ENCODE peak calls at places on chromosomes 13 and 19, in four cellular contexts. N is HCT116, V is K562, G is GM12878. J is an unnamed sample.

GRCh38 chr13:113592571-113592970 is 8.0 kb downstream of the TFDP1 start:
- DNase-seq in N (no peak), V (no peak), G (no peak), J (no peak)

GRCh38 chr13:114027046-114027760 is 53.3 kb upstream of the C13orf46 start:
- DNase-seq in N (no peak), V (no peak), G (no peak), J (no peak)

GRCh38 chr19:16380314-16380695 is 55.7 kb downstream of the KLF2 start:
- DNase-seq in N (no peak), V (no peak), G (no peak), J (no peak)

GRCh38 chr19:47487551-47488515 is 3.8 kb upstream of the KPTN start:
- DNase-seq in N (no peak), V (no peak), G (no peak), J (no peak)

GRCh38 chr13:49975826-49976225 is 21.0 kb upstream of the TRIM13 start:
- DNase-seq in N (no peak), V (no peak), G (no peak), J (no peak)

GRCh38 chr19:45764947-45765346 is 4.1 kb downstream of the SIX5 start:
- DNase-seq in N (no peak), V (no peak), G (no peak), J (no peak)

GRCh38 chr19:45935267-45935666 is 20.7 kb upstream of the NANOS2 start:
- DNase-seq in N (no peak), V (no peak), G (no peak), J (no peak)

GRCh38 chr19:41714598-41714997 is 6.2 kb downstream of the CEACAM5 start:
- DNase-seq in N (no peak), V (no peak), G (no peak), J (no peak)

GRCh38 chr13:33110713-33111413 is 94.6 kb downstream of the KL start:
- DNase-seq in N (no peak), V (no peak), G (no peak), J (no peak)

GRCh38 chr19:42111384-42111783 is 20.9 kb downstream of the POU2F2 start:
- DNase-seq in N (no peak), V (no peak), G (no peak), J (no peak)

GRCh38 chr19:35742121-35742724 is at the start of gene IGFLR1:
- DNase-seq in N (no peak), V (no peak), G (peak), J (no peak)

GRCh38 chr13:77415253-77416127 is 88.6 kb upstream of the MYCBP2 start:
- DNase-seq in N (no peak), V (no peak), G (peak), J (no peak)

GRCh38 chr13:81017525-81018152 is 676.7 kb upstream of the SPRY2 start:
- DNase-seq in N (peak), V (peak), G (no peak), J (peak)

GRCh38 chr13:31538067-31539042 is 201.0 kb upstream of the RXFP2 start:
- DNase-seq in N (peak), V (peak), G (no peak), J (peak)

GRCh38 chr13:32904271-32904670 is 112.0 kb upstream of the KL start:
- DNase-seq in N (no peak), V (no peak), G (no peak), J (no peak)

GRCh38 chr19:4396949-4397783 is 3.2 kb downstream of the SH3GL1 start:
- DNase-seq in N (no peak), V (no peak), G (no peak), J (no peak)

GRCh38 chr13:29619995-29620394 is 24.5 kb upstream of the SLC7A1 start:
- DNase-seq in N (no peak), V (no peak), G (no peak), J (no peak)

GRCh38 chr19:37947778-37948177 is 40.8 kb downstream of the SIPA1L3 start:
- DNase-seq in N (no peak), V (no peak), G (no peak), J (no peak)

GRCh38 chr13:93224545-93224944 is 2.1 kb upstream of the GPC6 start:
- DNase-seq in N (no peak), V (no peak), G (no peak), J (peak)

GRCh38 chr13:79398915-79399314 is 7.1 kb downstream of the RBM26 start:
- DNase-seq in N (no peak), V (peak), G (no peak), J (no peak)

GRCh38 chr13:47831265-47831664 is 169.8 kb downstream of the SUCLA2 start:
- DNase-seq in N (no peak), V (no peak), G (no peak), J (peak)

GRCh38 chr19:31979949-31980670 is 365.3 kb upstream of the ZNF507 start:
- DNase-seq in N (no peak), V (no peak), G (no peak), J (no peak)

GRCh38 chr19:13160557-13160956 is 10.3 kb downstream of the IER2 start:
- DNase-seq in N (no peak), V (no peak), G (no peak), J (no peak)

GRCh38 chr19:15175609-15176008 is 25.2 kb downstream of the NOTCH3 start:
- DNase-seq in N (no peak), V (no peak), G (no peak), J (no peak)

GRCh38 chr19:46497773-46498172 is 2.1 kb upstream of the PNMA8B start:
- DNase-seq in N (no peak), V (no peak), G (no peak), J (no peak)

GRCh38 chr19:18895038-18895827 is 725 bp downstream of the CERS1 start:
- DNase-seq in N (peak), V (peak), G (no peak), J (peak)

GRCh38 chr13:59915252-59915651 is 248.5 kb downstream of the DIAPH3 start:
- DNase-seq in N (no peak), V (no peak), G (no peak), J (no peak)

GRCh38 chr19:14404322-14404721 is 14.8 kb downstream of the DDX39A start:
- DNase-seq in N (no peak), V (no peak), G (no peak), J (no peak)

GRCh38 chr19:53328967-53329366 is 4.6 kb upstream of the ZNF845 start:
- DNase-seq in N (no peak), V (no peak), G (no peak), J (no peak)

GRCh38 chr13:40388617-40389016 is 277.8 kb downstream of the FOXO1 start:
- DNase-seq in N (no peak), V (no peak), G (peak), J (no peak)

GRCh38 chr19:32744555-32745325 is 25.2 kb downstream of the TDRD12 start:
- DNase-seq in N (no peak), V (no peak), G (no peak), J (no peak)

GRCh38 chr13:30463820-30464495 is 1.8 kb downstream of the HMGB1 start:
- DNase-seq in N (no peak), V (peak), G (no peak), J (peak)

GRCh38 chr13:70162141-70162540 is 53.9 kb upstream of the KLHL1 start:
- DNase-seq in N (no peak), V (no peak), G (no peak), J (no peak)
- H2AFZ ChIP-seq in N (no peak), V (no peak), G (no peak), J (no peak)

GRCh38 chr19:39428309-39429112 is 7.2 kb downstream of the RPS16 start:
- DNase-seq in N (no peak), V (no peak), G (no peak), J (peak)
- TF ChIP-seq REST in N (no peak), V (no peak), G (no peak), J (no peak)

DNA sequence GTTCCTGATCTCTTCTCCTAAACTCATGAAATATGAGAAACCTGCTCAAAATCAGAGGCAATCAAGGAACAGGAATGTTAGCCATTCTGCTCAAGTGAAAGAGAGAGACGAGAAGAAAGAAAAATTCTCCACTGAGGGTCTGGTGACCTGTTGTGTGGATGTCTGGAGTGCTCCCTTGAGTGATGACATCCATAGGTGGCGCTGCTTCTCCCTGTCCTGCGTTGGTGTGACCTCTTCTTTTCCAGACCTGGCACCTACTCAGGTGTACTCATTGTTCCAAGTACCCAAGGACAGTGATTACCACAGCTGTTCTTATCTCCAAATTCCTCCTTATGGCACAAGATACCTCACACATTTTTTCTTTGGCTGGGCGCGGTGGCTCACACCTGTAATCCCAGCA is 4.0 kb downstream of the ZNF223 start:
- DNase-seq in N (no peak), V (peak), G (no peak), J (no peak)
- TF ChIP-seq SP1 in N (no peak), V (no peak), G (no peak), J (no peak)

GRCh38 chr13:105328212-105328611 is 1207.2 kb downstream of the EFNB2 start:
- DNase-seq in N (no peak), V (no peak), G (no peak), J (no peak)

GRCh38 chr13:105334211-105334610 is 1201.3 kb downstream of the EFNB2 start:
- DNase-seq in N (no peak), V (no peak), G (no peak), J (no peak)

GRCh38 chr13:105327727-105328126 is 1207.7 kb downstream of the EFNB2 start:
- DNase-seq in N (no peak), V (no peak), G (no peak), J (no peak)

GRCh38 chr13:105333416-105333815 is 1202.0 kb downstream of the EFNB2 start:
- DNase-seq in N (no peak), V (no peak), G (no peak), J (no peak)

GRCh38 chr13:105329359-105329758 is 1206.1 kb downstream of the EFNB2 start:
- DNase-seq in N (no peak), V (no peak), G (no peak), J (no peak)
- H2AFZ ChIP-seq in N (no peak), V (no peak), G (no peak), J (no peak)

GRCh38 chr13:42272115-42272756 is at the start of gene AKAP11:
- DNase-seq in N (no peak), V (peak), G (no peak), J (peak)

GRCh38 chr13:42270857-42271215 is 1.1 kb upstream of the AKAP11 start:
- DNase-seq in N (no peak), V (no peak), G (no peak), J (no peak)

GRCh38 chr13:42270160-42270856 is 1.6 kb upstream of the AKAP11 start:
- DNase-seq in N (no peak), V (no peak), G (no peak), J (no peak)

GRCh38 chr13:42272776-42273175 is 824 bp downstream of the AKAP11 start:
- DNase-seq in N (no peak), V (no peak), G (no peak), J (no peak)

DNA sequence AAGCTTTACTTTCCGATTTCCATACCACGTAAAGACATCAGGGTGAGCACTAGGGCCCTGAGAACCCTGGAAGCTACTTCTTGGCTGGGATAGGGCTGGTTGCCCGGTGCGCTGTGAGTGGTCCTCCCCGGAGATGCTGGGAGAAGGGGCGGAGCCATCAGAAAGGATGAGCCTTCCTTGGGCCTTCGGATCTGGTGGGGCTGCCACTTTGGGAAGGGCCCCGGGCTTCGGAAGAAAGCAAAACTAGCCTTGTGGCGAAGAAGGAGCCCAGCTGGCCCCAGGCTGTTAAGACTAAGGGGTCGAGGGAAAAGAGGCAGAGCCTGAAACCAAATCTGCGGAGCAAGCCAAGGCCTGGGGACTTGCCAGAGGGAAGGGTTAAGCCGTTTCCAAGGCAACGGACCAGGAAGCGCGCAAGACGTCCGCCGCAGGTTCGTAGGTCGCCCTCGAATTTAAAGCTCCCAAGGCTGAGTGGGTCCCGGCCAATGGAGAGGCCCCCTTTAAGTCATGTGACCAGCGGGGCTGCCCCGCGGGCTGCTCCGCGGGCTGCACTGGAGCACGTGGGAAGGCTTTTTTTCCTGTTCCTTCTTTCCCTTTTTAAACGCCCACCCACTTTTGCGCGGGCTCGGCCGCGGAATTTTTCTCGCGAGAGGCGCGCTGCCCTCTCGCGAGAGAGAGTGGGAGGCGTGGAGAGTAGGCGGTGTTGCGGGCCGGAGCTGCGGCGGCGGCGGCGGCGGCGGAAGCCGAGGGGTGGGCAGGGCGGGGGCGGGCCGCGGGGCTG is 426 bp upstream of the AKAP11 start:
- DNase-seq in N (peak), V (peak), G (peak), J (peak)
- TF ChIP-seq REST in N (no peak), V (no peak), G (no peak), J (no peak)

GRCh38 chr13:99342723-99343315 is 35.6 kb upstream of the GPR183 start:
- DNase-seq in N (no peak), V (no peak), G (no peak), J (no peak)
- TF ChIP-seq SP1 in N (no peak), V (no peak), G (no peak), J (no peak)

GRCh38 chr19:6500837-6501739 is 1.0 kb downstream of the TUBB4A start:
- DNase-seq in N (no peak), V (no peak), G (no peak), J (no peak)

GRCh38 chr19:6498294-6499036 is 3.6 kb downstream of the TUBB4A start:
- DNase-seq in N (no peak), V (no peak), G (no peak), J (no peak)

GRCh38 chr19:6503407-6504201 is 1.5 kb upstream of the TUBB4A start:
- DNase-seq in N (no peak), V (peak), G (no peak), J (no peak)

GRCh38 chr19:6499052-6499790 is 2.9 kb downstream of the TUBB4A start:
- DNase-seq in N (no peak), V (no peak), G (no peak), J (no peak)

DNA sequence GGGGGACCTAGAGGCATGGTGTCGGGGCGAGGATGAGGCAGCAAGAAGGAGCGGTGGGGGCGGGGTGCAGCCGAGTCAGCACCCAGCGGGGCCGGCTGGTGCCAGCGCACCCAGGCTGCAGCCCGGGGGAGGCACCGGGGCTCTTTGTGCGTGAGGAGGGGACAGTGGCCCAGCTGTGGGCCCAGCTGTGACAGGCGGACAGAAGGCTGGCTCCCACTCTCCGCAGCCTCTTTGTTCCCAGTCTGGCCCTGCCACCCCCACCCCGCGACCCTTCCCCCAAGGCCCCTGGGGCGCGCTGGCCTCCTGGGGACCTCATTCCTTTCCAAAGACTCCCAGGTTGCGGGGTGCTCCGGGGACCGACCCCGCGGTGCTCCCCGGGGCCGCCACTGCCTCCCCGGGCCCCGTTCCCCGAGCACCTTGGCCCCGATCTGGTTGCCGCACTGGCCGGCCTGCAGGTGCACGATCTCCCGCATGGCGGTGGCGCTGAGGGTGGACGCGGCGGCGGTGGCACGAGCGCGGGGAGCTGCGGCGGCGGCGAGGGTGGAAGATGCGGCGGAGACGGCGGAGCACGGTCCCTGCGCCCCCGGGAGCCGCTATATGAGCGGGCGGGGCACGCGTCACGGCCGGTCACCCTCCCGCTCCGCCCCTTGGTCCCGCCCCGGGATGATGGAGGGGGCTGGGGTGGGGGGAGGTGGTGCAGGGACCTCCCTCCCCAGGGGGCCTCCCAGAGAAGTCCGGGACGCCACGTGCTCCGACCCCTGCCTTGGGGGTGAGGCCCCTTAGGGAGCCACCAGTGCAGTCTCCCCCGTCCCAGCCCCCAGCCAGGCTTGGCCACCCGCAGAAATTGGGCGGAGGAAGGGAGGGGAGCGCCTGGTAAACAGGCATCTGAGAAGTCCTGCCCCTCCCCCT is at the start of gene TUBB4A:
- DNase-seq in N (no peak), V (peak), G (no peak), J (no peak)
- H2AFZ ChIP-seq in N (no peak), V (peak), G (peak), J (no peak)

DNA sequence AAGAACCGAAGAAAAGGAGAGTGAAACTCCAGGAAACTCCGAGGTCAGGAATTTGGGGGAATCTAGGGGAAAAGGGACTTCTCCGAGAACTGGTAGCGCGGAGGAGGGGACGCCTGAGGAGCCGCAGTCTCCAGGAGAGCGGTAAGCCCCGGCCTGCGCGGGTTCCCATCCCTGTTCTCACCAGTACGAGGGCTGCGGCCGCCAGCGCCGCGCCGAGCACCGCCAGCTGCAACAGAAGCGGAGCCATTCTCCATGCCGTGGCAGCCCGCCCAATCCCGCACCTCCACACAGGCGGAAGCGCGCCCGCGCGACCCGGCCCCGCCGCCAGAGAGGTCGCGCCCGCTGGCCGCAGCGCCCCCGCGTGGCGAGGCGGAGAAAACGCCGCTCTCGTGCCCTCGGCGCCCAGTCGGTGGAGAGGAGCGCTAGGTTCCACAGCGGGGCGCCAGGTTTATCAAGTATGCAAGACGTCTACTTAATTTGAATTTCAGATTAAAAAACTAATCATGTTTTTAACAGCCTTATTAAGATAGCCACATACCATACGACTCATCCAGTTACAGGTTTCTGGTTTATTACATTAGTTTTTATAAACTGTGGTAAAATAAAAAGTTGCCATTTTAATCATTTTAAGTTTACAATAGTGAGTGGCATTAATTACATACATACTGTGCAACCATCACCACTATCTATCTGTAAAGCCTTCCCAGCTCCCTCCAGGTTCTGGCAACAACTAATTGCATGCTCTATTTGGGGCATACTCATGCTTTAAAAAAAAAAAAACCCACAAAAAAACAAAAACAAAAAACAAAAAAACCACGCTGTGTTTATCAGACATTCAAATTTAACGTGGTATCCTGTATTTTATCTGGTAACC is at the start of gene ALG5:
- DNase-seq in N (peak), V (peak), G (peak), J (peak)
- TF ChIP-seq REST in N (no peak), V (no peak), G (peak), J (no peak)

DNA sequence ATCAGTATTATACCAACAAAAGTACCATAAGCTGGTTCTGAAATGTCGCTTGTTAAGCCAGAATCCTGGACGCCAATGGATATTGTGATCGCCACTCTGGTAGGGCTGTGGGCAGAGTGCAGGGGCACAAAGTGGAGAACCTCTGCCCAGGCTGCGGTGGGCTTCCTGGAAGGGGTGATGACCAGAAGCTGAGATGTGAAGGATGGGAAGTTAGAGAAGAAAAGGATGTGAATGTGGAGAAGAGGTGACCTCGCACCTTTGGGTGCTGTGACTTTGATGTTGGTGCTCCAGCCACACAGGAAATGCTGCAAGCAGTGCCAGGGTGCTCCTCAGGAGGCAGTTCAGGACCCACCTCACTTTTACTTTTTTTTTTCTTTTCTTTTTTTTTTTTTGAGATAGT is 207.9 kb upstream of the MAB21L1 start:
- DNase-seq in N (no peak), V (no peak), G (no peak), J (no peak)
- TF ChIP-seq SP1 in N (no peak), V (no peak), G (no peak), J (no peak)

GRCh38 chr19:54352041-54352440 is 12.7 kb downstream of the LAIR1 start:
- DNase-seq in N (no peak), V (no peak), G (no peak), J (no peak)
- H2AFZ ChIP-seq in N (no peak), V (no peak), G (no peak), J (no peak)

J was measured in HepG2.